ENCODE peak calls at places on chromosomes 7 and 10, in six cellular contexts. One of them, this sample, is unnamed.

GRCh38 chr10:117217196-117217761 is 20.0 kb downstream of the KCNK18 start:
- DNase-seq in HepG2: no peak
- DNase-seq in HAP-1: no peak
- DNase-seq in choroid plexus epithelial cell: peak
- DNase-seq in stomach: no peak
- DNase-seq in CD4-positive, CD25-positive, alpha-beta regulatory T cell: peak
- DNase-seq in this sample: no peak

GRCh38 chr7:102064361-102065025 is 222.2 kb upstream of the SH2B2 start:
- DNase-seq in HepG2: no peak
- DNase-seq in HAP-1: no peak
- DNase-seq in choroid plexus epithelial cell: peak
- DNase-seq in stomach: no peak
- DNase-seq in CD4-positive, CD25-positive, alpha-beta regulatory T cell: no peak
- DNase-seq in this sample: peak

GRCh38 chr10:121662945-121663917 is 65.0 kb upstream of the FGFR2 start:
- DNase-seq in HepG2: no peak
- DNase-seq in HAP-1: peak
- DNase-seq in choroid plexus epithelial cell: no peak
- DNase-seq in stomach: no peak
- DNase-seq in CD4-positive, CD25-positive, alpha-beta regulatory T cell: no peak
- DNase-seq in this sample: no peak

GRCh38 chr10:43199684-43200537 is 61.7 kb downstream of the CSGALNACT2 start:
- DNase-seq in HepG2: no peak
- DNase-seq in HAP-1: no peak
- DNase-seq in choroid plexus epithelial cell: no peak
- DNase-seq in stomach: peak
- DNase-seq in CD4-positive, CD25-positive, alpha-beta regulatory T cell: no peak
- DNase-seq in this sample: no peak

GRCh38 chr7:41224063-41224763 is 478.7 kb downstream of the INHBA start:
- DNase-seq in HepG2: no peak
- DNase-seq in HAP-1: no peak
- DNase-seq in choroid plexus epithelial cell: peak
- DNase-seq in stomach: no peak
- DNase-seq in CD4-positive, CD25-positive, alpha-beta regulatory T cell: no peak
- DNase-seq in this sample: peak

GRCh38 chr7:12609556-12609955 is 39.0 kb downstream of the SCIN start:
- DNase-seq in HepG2: no peak
- DNase-seq in HAP-1: no peak
- DNase-seq in choroid plexus epithelial cell: no peak
- DNase-seq in stomach: no peak
- DNase-seq in CD4-positive, CD25-positive, alpha-beta regulatory T cell: no peak
- DNase-seq in this sample: no peak

GRCh38 chr7:24959735-24960485 is 20.1 kb downstream of the OSBPL3 start:
- DNase-seq in HepG2: no peak
- DNase-seq in HAP-1: no peak
- DNase-seq in choroid plexus epithelial cell: no peak
- DNase-seq in stomach: no peak
- DNase-seq in CD4-positive, CD25-positive, alpha-beta regulatory T cell: no peak
- DNase-seq in this sample: no peak

GRCh38 chr7:116713918-116714317 is 41.9 kb downstream of the MET start:
- DNase-seq in HepG2: no peak
- DNase-seq in HAP-1: peak
- DNase-seq in choroid plexus epithelial cell: no peak
- DNase-seq in stomach: no peak
- DNase-seq in CD4-positive, CD25-positive, alpha-beta regulatory T cell: no peak
- DNase-seq in this sample: peak

GRCh38 chr10:86139066-86139657 is 227.4 kb downstream of the GRID1 start:
- DNase-seq in HepG2: peak
- DNase-seq in HAP-1: peak
- DNase-seq in choroid plexus epithelial cell: peak
- DNase-seq in stomach: no peak
- DNase-seq in CD4-positive, CD25-positive, alpha-beta regulatory T cell: no peak
- DNase-seq in this sample: no peak

GRCh38 chr7:31782411-31782991 is 95.5 kb downstream of the PPP1R17 start:
- DNase-seq in HepG2: peak
- DNase-seq in HAP-1: peak
- DNase-seq in choroid plexus epithelial cell: peak
- DNase-seq in stomach: no peak
- DNase-seq in CD4-positive, CD25-positive, alpha-beta regulatory T cell: no peak
- DNase-seq in this sample: peak